ENCODE peak calls at places on chromosomes 4 and X, in four cellular contexts. D, R, B and M are unnamed samples.

GRCh38 chrX:40040686-40041461 is 56.9 kb downstream of the BCOR start:
- DNase-seq in D (no peak), B (no peak), R (no peak), M (no peak)

GRCh38 chr4:76680934-76681333 is 217.0 kb downstream of the SOWAHB start:
- DNase-seq in B (no peak), R (no peak), D (no peak), M (no peak)

GRCh38 chr4:13641084-13641483 is 13.6 kb upstream of the BOD1L1 start:
- DNase-seq in D (no peak), B (no peak), R (no peak), M (no peak)

GRCh38 chrX:78708830-78709229 is 38.7 kb upstream of the LPAR4 start:
- DNase-seq in D (no peak), B (no peak), R (no peak), M (no peak)

GRCh38 chr4:103011378-103012025 is 8.0 kb downstream of the SLC9B1 start:
- DNase-seq in R (no peak), B (no peak), D (no peak), M (no peak)

GRCh38 chrX:45011131-45011530 is 138.1 kb downstream of the KDM6A start:
- DNase-seq in D (no peak), B (no peak), R (peak; percentile 18), M (peak; percentile 34)

GRCh38 chrX:153829549-153829798 is 870 bp downstream of the PDZD4 start:
- DNase-seq in D (no peak), B (no peak), R (no peak), M (no peak)

GRCh38 chr4:118180776-118181175 is 146.5 kb downstream of the NDST3 start:
- DNase-seq in B (no peak), D (no peak), R (no peak), M (no peak)

GRCh38 chr4:5051210-5051691 is at the start of gene STK32B:
- DNase-seq in D (peak; percentile 76), B (no peak), R (peak; percentile 40), M (peak; percentile 77)

GRCh38 chrX:132171478-132171877 is 43.7 kb upstream of the FRMD7 start:
- DNase-seq in R (no peak), B (no peak), D (no peak), M (no peak)

GRCh38 chr4:78645853-78646757 is 94.5 kb downstream of the ANXA3 start:
- DNase-seq in R (peak; percentile 86), B (no peak), D (no peak), M (peak; percentile 40)

GRCh38 chrX:38570396-38570795 is 9.1 kb downstream of the TSPAN7 start:
- DNase-seq in R (no peak), B (no peak), D (no peak), M (no peak)

GRCh38 chr4:81919810-81920209 is 448.1 kb upstream of the RASGEF1B start:
- DNase-seq in R (no peak), D (no peak), B (no peak), M (no peak)

GRCh38 chr4:141350122-141350904 is 129.6 kb downstream of the ZNF330 start:
- DNase-seq in R (peak; percentile 87), B (peak; percentile 12), D (no peak), M (no peak)

GRCh38 chrX:24241822-24242648 is 71.8 kb downstream of the SUPT20HL2 start:
- DNase-seq in D (no peak), B (no peak), R (no peak), M (peak; percentile 0)

GRCh38 chr4:122500852-122501501 is 44.5 kb upstream of the IL2 start:
- DNase-seq in R (no peak), D (no peak), B (peak; percentile 59), M (no peak)

GRCh38 chr4:140858897-140859296 is 102.7 kb upstream of the TBC1D9 start:
- DNase-seq in D (no peak), R (no peak), B (no peak), M (no peak)

GRCh38 chr4:182245541-182246245 is 2.5 kb downstream of the TENM3 start:
- DNase-seq in R (peak; percentile 86), B (no peak), D (no peak), M (no peak)

GRCh38 chr4:102525099-102525498 is 23.9 kb downstream of the NFKB1 start:
- DNase-seq in B (no peak), R (no peak), D (no peak), M (no peak)

GRCh38 chr4:88439161-88439760 is 17.7 kb upstream of the HERC5 start:
- DNase-seq in B (no peak), D (no peak), R (peak; percentile 1), M (no peak)

GRCh38 chr4:98939892-98940298 is 11.0 kb upstream of the EIF4E start:
- DNase-seq in D (no peak), R (no peak), B (no peak), M (peak; percentile 44)

GRCh38 chrX:16479206-16479869 is 170.6 kb upstream of the S100G start:
- DNase-seq in R (no peak), D (no peak), B (no peak), M (no peak)

GRCh38 chrX:1164322-1165288 is 47.8 kb downstream of the CRLF2 start:
- DNase-seq in D (peak; percentile 58), R (no peak), B (no peak), M (no peak)

GRCh38 chr4:72107456-72107855 is 75.7 kb downstream of the NPFFR2 start:
- DNase-seq in D (no peak), R (no peak), B (no peak), M (no peak)

GRCh38 chrX:67619253-67619652 is 75.4 kb downstream of the AR start:
- DNase-seq in R (peak; percentile 38), D (no peak), B (no peak), M (no peak)

GRCh38 chr4:25485104-25485503 is 108.0 kb downstream of the ANAPC4 start:
- DNase-seq in D (no peak), B (no peak), R (no peak), M (no peak)

GRCh38 chr4:13903061-13903460 is 275.5 kb upstream of the BOD1L1 start:
- DNase-seq in R (no peak), B (no peak), D (no peak), M (no peak)

GRCh38 chr4:143294310-143294709 is 42.4 kb upstream of the GAB1 start:
- DNase-seq in R (no peak), B (no peak), D (no peak), M (peak; percentile 22)

GRCh38 chr4:3328814-3329663 is 36.2 kb downstream of the RGS12 start:
- DNase-seq in R (no peak), B (no peak), D (peak; percentile 39), M (no peak)

GRCh38 chrX:10633722-10634121 is 13.3 kb upstream of the MID1 start:
- DNase-seq in B (no peak), D (no peak), R (no peak), M (peak; percentile 27)

GRCh38 chr4:171288816-171289432 is 524.3 kb upstream of the GALNTL6 start:
- DNase-seq in R (no peak), B (no peak), D (no peak), M (no peak)